ENCODE peak calls at places on chromosomes 6 and 20, in nine cellular contexts. O is epithelial cell of esophagus; U is sigmoid colon; J is CD4-positive, alpha-beta T cell; A is ovary; X is lower lobe of right lung; D is BJ; T is adrenal gland; L is colonic mucosa. Y is an unnamed sample.

GRCh38 chr6:7730411-7730810 is 4.5 kb downstream of the BMP6 start:
- DNase-seq in O (no peak), U (no peak), J (no peak), A (no peak), X (no peak), D (no peak), T (no peak), L (no peak), Y (no peak)

GRCh38 chr6:3625161-3625979 is 126.1 kb downstream of the PXDC1 start:
- DNase-seq in O (no peak), U (no peak), J (no peak), A (no peak), X (no peak), D (no peak), T (no peak), L (no peak), Y (no peak)

GRCh38 chr6:154218336-154218735 is 138.3 kb downstream of the IPCEF1 start:
- DNase-seq in O (no peak), U (no peak), J (no peak), A (no peak), X (no peak), D (no peak), T (no peak), L (no peak), Y (no peak)

GRCh38 chr6:12957321-12958051 is 240.9 kb downstream of the PHACTR1 start:
- DNase-seq in O (peak), U (peak), J (peak), A (peak), X (peak), D (no peak), T (peak), L (peak), Y (peak)

GRCh38 chr6:160455484-160456213 is 107.5 kb downstream of the SLC22A3 start:
- DNase-seq in O (peak), U (peak), J (peak), A (peak), X (peak), D (peak), T (peak), L (peak), Y (no peak)

GRCh38 chr6:96723362-96723761 is 113.9 kb downstream of the GPR63 start:
- DNase-seq in O (no peak), U (no peak), J (no peak), A (no peak), X (no peak), D (no peak), T (no peak), L (no peak), Y (no peak)

GRCh38 chr6:19492631-19493030 is 344.5 kb upstream of the ID4 start:
- DNase-seq in O (no peak), U (no peak), J (no peak), A (no peak), X (no peak), D (no peak), T (no peak), L (no peak), Y (no peak)

GRCh38 chr6:132054525-132054924 is 103.4 kb upstream of the CCN2 start:
- DNase-seq in O (peak), U (no peak), J (no peak), A (no peak), X (no peak), D (no peak), T (no peak), L (no peak), Y (no peak)

GRCh38 chr6:4950849-4951533 is 52.8 kb downstream of the RPP40 start:
- DNase-seq in O (peak), U (no peak), J (no peak), A (peak), X (no peak), D (no peak), T (no peak), L (no peak), Y (no peak)

GRCh38 chr6:44503471-44503870 is 116.0 kb downstream of the CDC5L start:
- DNase-seq in O (no peak), U (no peak), J (no peak), A (no peak), X (no peak), D (no peak), T (no peak), L (no peak), Y (no peak)

GRCh38 chr20:48945840-48946514 is 24.5 kb downstream of the ARFGEF2 start:
- DNase-seq in O (peak), U (no peak), J (no peak), A (no peak), X (no peak), D (no peak), T (peak), L (peak), Y (no peak)

GRCh38 chr20:25299801-25300200 is 51.9 kb downstream of the PYGB start:
- DNase-seq in O (peak), U (no peak), J (no peak), A (no peak), X (no peak), D (no peak), T (no peak), L (no peak), Y (no peak)

GRCh38 chr20:29086938-29087337 is 2170.5 kb upstream of the DEFB115 start:
- DNase-seq in O (no peak), U (no peak), J (no peak), A (no peak), X (no peak), D (no peak), T (no peak), L (no peak), Y (no peak)

GRCh38 chr6:162538643-162539064 is 188.9 kb downstream of the PRKN start:
- DNase-seq in O (no peak), U (no peak), J (no peak), A (no peak), X (no peak), D (no peak), T (peak), L (no peak), Y (no peak)

DNA sequence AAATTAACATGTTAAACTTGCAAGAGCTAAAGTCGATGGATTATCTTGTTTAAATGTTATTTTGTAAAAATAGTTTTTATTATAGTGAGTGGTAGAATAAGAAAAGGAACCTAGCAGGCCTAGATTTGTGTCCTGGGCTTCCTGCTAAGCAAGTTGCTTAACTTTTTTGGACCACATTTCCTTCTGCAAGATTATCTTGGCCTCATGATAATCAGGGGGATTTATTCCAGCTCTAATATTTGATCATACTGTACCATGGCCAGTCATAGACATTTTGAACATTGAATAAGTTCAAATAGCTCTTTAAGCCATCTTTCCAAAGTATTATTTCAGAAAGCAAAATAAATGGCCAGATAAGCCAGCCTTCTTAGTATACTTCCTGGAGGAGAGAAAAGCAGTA is 109.0 kb upstream of the SCGN start:
- DNase-seq in O (no peak), U (no peak), J (no peak), A (no peak), X (no peak), D (no peak), T (no peak), L (no peak), Y (no peak)
- TF ChIP-seq CTCF in O (no peak), U (no peak), J (no peak), A (no peak), X (no peak), D (no peak), T (no peak), L (no peak), Y (no peak)

GRCh38 chr20:51445591-51445990 is 96.9 kb downstream of the NFATC2 start:
- DNase-seq in O (no peak), U (no peak), J (no peak), A (no peak), X (no peak), D (no peak), T (no peak), L (no peak), Y (no peak)

GRCh38 chr20:51442602-51443001 is 99.9 kb downstream of the NFATC2 start:
- DNase-seq in O (no peak), U (no peak), J (no peak), A (no peak), X (no peak), D (no peak), T (no peak), L (no peak), Y (no peak)

GRCh38 chr20:51444922-51445438 is 97.5 kb downstream of the NFATC2 start:
- DNase-seq in O (no peak), U (no peak), J (no peak), A (no peak), X (no peak), D (no peak), T (no peak), L (no peak), Y (no peak)

GRCh38 chr20:51446230-51446629 is 96.3 kb downstream of the NFATC2 start:
- DNase-seq in O (no peak), U (no peak), J (no peak), A (no peak), X (no peak), D (no peak), T (no peak), L (no peak), Y (no peak)

DNA sequence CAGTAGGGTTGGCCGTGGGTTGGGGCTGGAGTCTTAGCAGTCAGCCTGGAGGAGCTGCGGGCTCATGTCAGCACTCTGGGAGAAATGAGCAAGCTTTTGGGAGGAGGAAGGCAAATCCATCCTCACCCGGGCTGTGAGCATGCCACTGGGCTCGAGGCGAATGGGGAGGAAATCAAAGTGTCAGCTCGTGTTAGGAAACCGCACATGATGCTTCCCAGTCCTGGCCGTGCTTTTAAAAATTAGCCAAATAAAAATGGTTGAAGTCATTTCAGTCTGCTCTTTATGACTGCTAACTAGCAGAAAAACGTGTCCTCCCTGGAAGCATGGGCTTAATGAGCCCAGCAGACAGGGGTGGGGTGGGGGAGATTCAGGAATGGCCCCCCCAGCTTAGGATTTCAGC is 98.0 kb downstream of the NFATC2 start:
- DNase-seq in O (no peak), U (peak), J (no peak), A (no peak), X (no peak), D (peak), T (no peak), L (peak), Y (peak)
- TF ChIP-seq CTCF in O (no peak), U (no peak), J (no peak), A (no peak), X (no peak), D (no peak), T (no peak), L (no peak), Y (no peak)

DNA sequence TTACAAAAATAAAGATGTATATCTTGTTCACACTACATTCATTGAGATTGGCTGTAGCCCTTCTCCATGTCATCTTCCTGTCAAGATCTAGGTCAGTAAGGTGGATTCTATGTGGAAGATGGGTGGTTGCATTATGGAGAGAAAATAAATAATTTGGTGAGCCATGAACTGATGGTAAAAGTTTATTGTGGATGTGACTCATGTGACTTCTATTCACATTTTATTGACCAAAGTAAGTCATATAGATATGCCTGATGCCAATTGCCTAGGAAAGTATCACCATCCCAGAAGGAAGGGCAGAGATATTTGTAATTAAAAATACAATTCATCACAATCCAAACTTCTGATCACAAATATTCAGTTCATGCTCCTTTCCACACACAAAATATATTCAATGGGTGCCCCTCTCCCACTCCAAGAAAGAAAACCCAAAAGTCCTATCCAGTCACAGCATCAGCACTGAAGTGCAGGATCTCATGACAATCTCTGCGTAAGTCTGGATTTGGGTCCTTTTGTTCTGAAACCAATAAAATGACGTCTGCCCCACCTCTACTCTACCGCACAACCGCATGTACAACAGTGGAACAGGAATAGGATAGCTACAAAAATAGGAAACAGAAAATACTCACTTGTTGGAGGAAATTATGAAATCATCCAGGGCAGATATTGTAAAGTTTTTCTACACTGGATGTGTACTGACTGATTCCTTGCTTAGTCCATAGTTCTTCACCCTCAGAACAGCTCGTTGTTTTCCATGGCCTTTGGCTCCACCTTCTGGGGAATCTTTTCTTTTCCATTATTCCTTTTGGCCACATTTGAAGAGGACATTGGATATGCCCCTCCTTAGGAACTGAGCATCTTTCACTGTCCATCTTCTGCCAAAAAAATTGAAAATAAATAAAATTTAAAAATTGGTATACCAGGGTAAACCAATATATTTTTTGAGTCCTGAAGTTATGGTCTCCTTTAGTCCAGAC is 16.1 kb upstream of the SLC17A3 start:
- DNase-seq in O (peak), U (no peak), J (no peak), A (peak), X (no peak), D (no peak), T (peak), L (peak), Y (no peak)
- TF ChIP-seq CTCF in O (peak), U (no peak), J (peak), A (peak), X (peak), D (peak), T (peak), L (peak), Y (peak)

GRCh38 chr6:35048631-35049083 is 92.5 kb downstream of the TCP11 start:
- DNase-seq in O (no peak), U (peak), J (peak), A (no peak), X (no peak), D (no peak), T (peak), L (peak), Y (no peak)
- TF ChIP-seq CTCF in O (peak), U (peak), J (peak), A (no peak), X (peak), D (peak), T (peak), L (no peak), Y (peak)

GRCh38 chr20:44448753-44449546 is 26.7 kb upstream of the TTPAL start:
- DNase-seq in O (peak), U (no peak), J (no peak), A (no peak), X (no peak), D (no peak), T (no peak), L (peak), Y (no peak)
- TF ChIP-seq CTCF in O (peak), U (no peak), J (no peak), A (no peak), X (no peak), D (peak), T (peak), L (no peak), Y (peak)

GRCh38 chr6:80249897-80250296 is 143.4 kb downstream of the BCKDHB start:
- DNase-seq in O (no peak), U (no peak), J (no peak), A (no peak), X (no peak), D (no peak), T (no peak), L (no peak), Y (no peak)

GRCh38 chr6:80245043-80245442 is 138.6 kb downstream of the BCKDHB start:
- DNase-seq in O (no peak), U (no peak), J (no peak), A (no peak), X (no peak), D (no peak), T (no peak), L (no peak), Y (no peak)

GRCh38 chr6:80254716-80255115 is 148.2 kb downstream of the BCKDHB start:
- DNase-seq in O (no peak), U (no peak), J (no peak), A (no peak), X (no peak), D (no peak), T (no peak), L (no peak), Y (no peak)

DNA sequence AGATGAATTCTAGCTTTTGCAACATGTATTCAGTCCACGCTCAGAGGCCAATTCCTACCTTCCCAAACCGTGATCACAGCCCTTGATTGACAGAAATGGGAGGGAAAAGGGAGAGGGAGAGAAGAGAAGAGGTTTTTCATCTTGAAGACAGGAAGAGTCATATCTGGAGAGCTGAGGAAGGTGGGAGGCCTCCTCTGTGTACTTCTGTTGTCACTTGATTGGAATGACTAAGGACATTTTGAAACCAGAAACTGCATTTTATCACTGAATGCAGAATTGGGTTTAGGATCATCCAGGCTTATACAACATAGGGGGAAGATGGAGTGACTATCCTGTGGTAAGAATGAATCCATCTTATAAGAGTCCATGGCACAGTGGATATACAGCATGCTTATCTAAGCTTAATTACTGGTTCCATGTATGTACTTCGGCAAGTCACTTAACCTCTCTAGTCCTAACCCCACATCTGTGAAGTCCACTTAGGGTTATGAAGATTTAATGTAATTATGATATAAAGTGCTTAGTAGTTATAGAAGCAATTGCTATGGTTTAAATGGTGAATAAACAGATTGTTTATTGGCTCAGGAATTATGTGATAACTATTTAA is 144.0 kb downstream of the BCKDHB start:
- DNase-seq in O (no peak), U (no peak), J (no peak), A (no peak), X (no peak), D (no peak), T (no peak), L (no peak), Y (no peak)
- TF ChIP-seq CTCF in O (no peak), U (no peak), J (no peak), A (no peak), X (no peak), D (no peak), T (no peak), L (no peak), Y (no peak)

DNA sequence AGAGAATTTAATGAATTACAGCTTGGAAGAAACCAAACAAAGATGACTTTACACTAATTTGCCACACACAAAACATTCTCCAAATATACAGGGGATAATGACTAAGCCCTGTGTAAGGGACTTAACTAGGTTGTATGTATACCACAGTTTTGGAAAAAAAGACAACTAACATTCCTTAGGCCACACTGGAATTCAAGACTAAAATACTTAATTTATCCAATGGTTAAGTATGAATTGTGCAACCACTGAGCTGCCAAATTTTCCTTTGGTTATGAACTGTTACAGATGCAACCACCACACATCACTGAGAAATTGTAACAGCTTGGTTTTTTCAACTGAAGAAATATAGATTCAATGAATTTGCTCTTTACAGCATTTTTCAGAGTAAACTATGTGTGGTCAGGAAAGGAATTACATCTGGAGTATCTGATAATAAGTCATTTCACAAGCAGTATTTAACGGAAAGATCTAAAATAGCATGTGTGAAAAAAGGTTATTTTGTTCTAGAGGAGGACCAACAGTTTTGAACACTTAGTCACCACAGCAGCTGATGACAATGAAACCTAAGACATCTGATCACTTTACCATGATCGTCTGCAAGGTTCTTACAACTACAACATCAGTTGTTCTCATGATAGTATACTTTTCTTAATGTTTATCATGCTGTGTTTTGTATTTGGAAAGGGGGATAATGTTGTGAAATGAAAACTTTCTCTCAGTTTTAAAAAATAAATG is 318.8 kb downstream of the BCKDHB start:
- DNase-seq in O (no peak), U (no peak), J (no peak), A (no peak), X (no peak), D (peak), T (no peak), L (no peak), Y (peak)
- TF ChIP-seq CTCF in O (no peak), U (no peak), J (no peak), A (no peak), X (no peak), D (no peak), T (no peak), L (no peak), Y (peak)